ENCODE peak calls at places on chromosome 11, in four cellular contexts. J is keratinocyte, L is neuronal stem cell, G is HCT116. B is an unnamed sample.
A peak's percentile ranks its signal among the peaks of the same experiment; 100 is the strongest.

GRCh38 chr11:34558211-34558610 is 44.6 kb upstream of the ELF5 start:
- DNase-seq in J (no peak), L (no peak), G (no peak), B (no peak)

GRCh38 chr11:19241260-19242183 is 777 bp upstream of the E2F8 start:
- DNase-seq in J (no peak), L (peak; percentile 45), G (no peak), B (no peak)

GRCh38 chr11:17611503-17612220 is 64.6 kb downstream of the OTOG start:
- DNase-seq in J (no peak), L (no peak), G (no peak), B (no peak)

GRCh38 chr11:122253541-122254317 is 137.7 kb upstream of the BLID start:
- DNase-seq in J (no peak), L (no peak), G (no peak), B (peak; percentile 66)

GRCh38 chr11:9025101-9025850 is 21.5 kb upstream of the NRIP3 start:
- DNase-seq in J (no peak), L (no peak), G (no peak), B (no peak)

GRCh38 chr11:61370349-61371005 is 8.3 kb downstream of the TMEM138 start:
- DNase-seq in J (no peak), L (no peak), G (no peak), B (no peak)

GRCh38 chr11:44446341-44446712 is 119.1 kb upstream of the CD82 start:
- DNase-seq in J (no peak), L (no peak), G (no peak), B (no peak)

GRCh38 chr11:20464566-20464965 is 77.0 kb downstream of the PRMT3 start:
- DNase-seq in J (no peak), L (no peak), G (no peak), B (no peak)

GRCh38 chr11:74086242-74086884 is 77.5 kb upstream of the UCP3 start:
- DNase-seq in J (no peak), L (no peak), G (no peak), B (peak; percentile 24)

GRCh38 chr11:104772806-104773241 is 125.4 kb downstream of the CASP12 start:
- DNase-seq in J (peak; percentile 76), L (no peak), G (peak; percentile 6), B (peak; percentile 95)

GRCh38 chr11:68211546-68211945 is 1.6 kb downstream of the KMT5B start:
- DNase-seq in J (no peak), L (no peak), G (no peak), B (no peak)

GRCh38 chr11:101721270-101721669 is 137.5 kb upstream of the TRPC6 start:
- DNase-seq in J (peak; percentile 50), L (no peak), G (no peak), B (peak; percentile 20)
- H2AFZ ChIP-seq in J (peak overlapping the region; percentile 86), L (no peak overlapping the region), G (no peak overlapping the region), B (no peak overlapping the region)

DNA sequence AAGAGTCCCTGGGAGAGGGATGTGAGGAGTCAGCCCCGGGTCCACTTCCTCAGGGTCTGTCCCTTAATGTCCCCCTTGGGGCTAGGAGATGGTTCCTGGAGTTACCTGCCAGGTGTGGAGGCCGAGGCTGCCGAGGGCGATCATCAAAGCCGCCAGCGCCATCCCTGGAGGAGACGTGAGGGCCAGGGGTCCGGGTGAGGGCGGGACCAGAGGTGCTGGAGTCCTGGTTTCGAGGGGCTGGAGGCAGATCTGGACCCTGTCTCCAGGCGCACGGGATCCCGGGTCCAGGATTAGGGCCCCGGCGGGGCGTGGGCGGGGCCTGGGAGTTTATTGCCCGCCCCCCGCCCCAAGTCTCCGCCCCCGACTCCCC is at the start of gene ART5:
- DNase-seq in J (no peak), L (no peak), G (no peak), B (no peak)
- H2AFZ ChIP-seq in J (peak within 1 kb of the TSS; percentile 65), L (peak within 1 kb of the TSS; percentile 96), G (peak within 1 kb of the TSS; percentile 73), B (peak within 1 kb of the TSS; percentile 13)

GRCh38 chr11:65226103-65226442 is 35.7 kb upstream of the POLA2 start:
- DNase-seq in J (no peak), L (no peak), G (no peak), B (no peak)
- H2AFZ ChIP-seq in J (peak overlapping the region; percentile 60), L (peak overlapping the region; percentile 97), G (no peak overlapping the region), B (peak overlapping the region; percentile 67)

DNA sequence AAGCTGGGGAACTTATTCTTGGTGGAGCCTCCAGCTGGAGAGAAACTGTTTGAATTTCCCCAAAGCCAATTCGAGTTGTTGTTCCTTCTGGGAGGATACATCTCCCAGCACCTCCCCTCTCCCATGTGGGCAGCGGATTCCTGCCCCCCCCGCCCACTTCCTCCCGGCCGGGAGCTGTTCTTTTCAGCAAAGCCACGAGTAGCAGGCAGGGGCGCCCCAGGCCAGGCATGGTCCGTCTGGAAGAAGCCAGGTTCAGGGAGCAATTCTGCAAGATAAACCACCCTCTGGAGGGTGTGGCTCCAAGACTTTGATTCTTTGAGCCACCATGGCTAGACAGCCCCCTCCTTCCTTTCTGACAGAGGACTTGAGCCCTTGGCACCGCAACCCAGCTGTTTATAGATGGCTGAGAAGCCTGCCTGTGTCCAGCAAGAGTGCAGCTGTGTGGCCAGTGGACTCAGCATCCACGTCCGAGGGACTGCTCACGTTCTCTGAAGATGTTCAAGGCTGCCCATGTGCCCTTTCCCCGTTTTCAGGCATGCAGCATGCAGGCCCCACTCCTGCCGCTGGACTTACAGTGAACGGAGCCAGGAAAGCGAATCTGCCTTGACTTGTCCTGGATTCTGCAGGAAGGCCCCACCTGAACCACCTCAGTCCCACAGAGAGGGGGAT is 170.3 kb downstream of the CTTN start:
- DNase-seq in J (no peak), L (no peak), G (no peak), B (peak; percentile 17)
- H2AFZ ChIP-seq in J (peak overlapping the region; percentile 80), L (peak overlapping the region; percentile 2), G (peak overlapping the region; percentile 77), B (no peak overlapping the region)

B was measured in fibroblast of lung.